ENCODE peak calls at places on chromosomes 5 and 9, in nine cellular contexts. One of them, this sample, is unnamed.

GRCh38 chr9:12426198-12426864 is 266.9 kb upstream of the TYRP1 start:
- DNase-seq in heart right ventricle: no peak
- DNase-seq in lung: no peak
- DNase-seq in heart left ventricle: no peak
- DNase-seq in neural progenitor cell: peak
- DNase-seq in CD8-positive, alpha-beta T cell: no peak
- DNase-seq in tibial nerve: no peak
- DNase-seq in cardiac muscle cell: peak
- DNase-seq in pancreas: no peak
- DNase-seq in this sample: no peak

GRCh38 chr9:104073098-104073769 is 20.9 kb upstream of the SMC2 start:
- DNase-seq in heart right ventricle: no peak
- DNase-seq in lung: no peak
- DNase-seq in heart left ventricle: no peak
- DNase-seq in neural progenitor cell: no peak
- DNase-seq in CD8-positive, alpha-beta T cell: no peak
- DNase-seq in tibial nerve: no peak
- DNase-seq in cardiac muscle cell: no peak
- DNase-seq in pancreas: no peak
- DNase-seq in this sample: no peak

GRCh38 chr5:162067138-162067537 is 435 bp upstream of the GABRG2 start:
- DNase-seq in heart right ventricle: no peak
- DNase-seq in lung: no peak
- DNase-seq in heart left ventricle: no peak
- DNase-seq in neural progenitor cell: no peak
- DNase-seq in CD8-positive, alpha-beta T cell: no peak
- DNase-seq in tibial nerve: no peak
- DNase-seq in cardiac muscle cell: no peak
- DNase-seq in pancreas: no peak
- DNase-seq in this sample: no peak

GRCh38 chr5:75824323-75824722 is 107.1 kb upstream of the POC5 start:
- DNase-seq in heart right ventricle: no peak
- DNase-seq in lung: no peak
- DNase-seq in heart left ventricle: no peak
- DNase-seq in neural progenitor cell: no peak
- DNase-seq in CD8-positive, alpha-beta T cell: no peak
- DNase-seq in tibial nerve: no peak
- DNase-seq in cardiac muscle cell: no peak
- DNase-seq in pancreas: no peak
- DNase-seq in this sample: no peak

GRCh38 chr5:152547202-152547601 is 142.1 kb upstream of the NMUR2 start:
- DNase-seq in heart right ventricle: no peak
- DNase-seq in lung: no peak
- DNase-seq in heart left ventricle: no peak
- DNase-seq in neural progenitor cell: no peak
- DNase-seq in CD8-positive, alpha-beta T cell: no peak
- DNase-seq in tibial nerve: no peak
- DNase-seq in cardiac muscle cell: no peak
- DNase-seq in pancreas: no peak
- DNase-seq in this sample: no peak

GRCh38 chr9:127444283-127444920 is 6.8 kb downstream of the RPL12 start:
- DNase-seq in heart right ventricle: no peak
- DNase-seq in lung: no peak
- DNase-seq in heart left ventricle: no peak
- DNase-seq in neural progenitor cell: no peak
- DNase-seq in CD8-positive, alpha-beta T cell: no peak
- DNase-seq in tibial nerve: no peak
- DNase-seq in cardiac muscle cell: no peak
- DNase-seq in pancreas: no peak
- DNase-seq in this sample: no peak

GRCh38 chr9:14987858-14988257 is 77.6 kb upstream of the FREM1 start:
- DNase-seq in heart right ventricle: no peak
- DNase-seq in lung: no peak
- DNase-seq in heart left ventricle: no peak
- DNase-seq in neural progenitor cell: no peak
- DNase-seq in CD8-positive, alpha-beta T cell: no peak
- DNase-seq in tibial nerve: no peak
- DNase-seq in cardiac muscle cell: no peak
- DNase-seq in pancreas: no peak
- DNase-seq in this sample: no peak

GRCh38 chr9:134551657-134552348 is 89.8 kb upstream of the COL5A1 start:
- DNase-seq in heart right ventricle: no peak
- DNase-seq in lung: no peak
- DNase-seq in heart left ventricle: peak
- DNase-seq in neural progenitor cell: no peak
- DNase-seq in CD8-positive, alpha-beta T cell: no peak
- DNase-seq in tibial nerve: no peak
- DNase-seq in cardiac muscle cell: peak
- DNase-seq in pancreas: no peak
- DNase-seq in this sample: no peak

GRCh38 chr9:123291736-123292135 is 23.4 kb upstream of the STRBP start:
- DNase-seq in heart right ventricle: no peak
- DNase-seq in lung: no peak
- DNase-seq in heart left ventricle: no peak
- DNase-seq in neural progenitor cell: no peak
- DNase-seq in CD8-positive, alpha-beta T cell: no peak
- DNase-seq in tibial nerve: no peak
- DNase-seq in cardiac muscle cell: no peak
- DNase-seq in pancreas: no peak
- DNase-seq in this sample: no peak

GRCh38 chr9:87085521-87085920 is 138.2 kb upstream of the GAS1 start:
- DNase-seq in heart right ventricle: no peak
- DNase-seq in lung: no peak
- DNase-seq in heart left ventricle: no peak
- DNase-seq in neural progenitor cell: no peak
- DNase-seq in CD8-positive, alpha-beta T cell: no peak
- DNase-seq in tibial nerve: no peak
- DNase-seq in cardiac muscle cell: no peak
- DNase-seq in pancreas: no peak
- DNase-seq in this sample: no peak

GRCh38 chr9:136533775-136534157 is 12.1 kb downstream of the NOTCH1 start:
- DNase-seq in heart right ventricle: no peak
- DNase-seq in lung: peak
- DNase-seq in heart left ventricle: no peak
- DNase-seq in neural progenitor cell: no peak
- DNase-seq in CD8-positive, alpha-beta T cell: peak
- DNase-seq in tibial nerve: no peak
- DNase-seq in cardiac muscle cell: no peak
- DNase-seq in pancreas: no peak
- DNase-seq in this sample: no peak

GRCh38 chr5:67246108-67246507 is 49.5 kb upstream of the CD180 start:
- DNase-seq in heart right ventricle: peak
- DNase-seq in lung: no peak
- DNase-seq in heart left ventricle: no peak
- DNase-seq in neural progenitor cell: peak
- DNase-seq in CD8-positive, alpha-beta T cell: no peak
- DNase-seq in tibial nerve: no peak
- DNase-seq in cardiac muscle cell: peak
- DNase-seq in pancreas: no peak
- DNase-seq in this sample: no peak

GRCh38 chr5:33628781-33629180 is 188.0 kb downstream of the TARS1 start:
- DNase-seq in heart right ventricle: no peak
- DNase-seq in lung: no peak
- DNase-seq in heart left ventricle: no peak
- DNase-seq in neural progenitor cell: no peak
- DNase-seq in CD8-positive, alpha-beta T cell: no peak
- DNase-seq in tibial nerve: no peak
- DNase-seq in cardiac muscle cell: no peak
- DNase-seq in pancreas: no peak
- DNase-seq in this sample: no peak

GRCh38 chr5:80438739-80439138 is 30.9 kb downstream of the ZFYVE16 start:
- DNase-seq in heart right ventricle: no peak
- DNase-seq in lung: no peak
- DNase-seq in heart left ventricle: no peak
- DNase-seq in neural progenitor cell: no peak
- DNase-seq in CD8-positive, alpha-beta T cell: no peak
- DNase-seq in tibial nerve: no peak
- DNase-seq in cardiac muscle cell: no peak
- DNase-seq in pancreas: no peak
- DNase-seq in this sample: no peak

GRCh38 chr5:20601678-20602100 is 613.7 kb upstream of the CDH18 start:
- DNase-seq in heart right ventricle: no peak
- DNase-seq in lung: no peak
- DNase-seq in heart left ventricle: no peak
- DNase-seq in neural progenitor cell: peak
- DNase-seq in CD8-positive, alpha-beta T cell: no peak
- DNase-seq in tibial nerve: no peak
- DNase-seq in cardiac muscle cell: peak
- DNase-seq in pancreas: no peak
- DNase-seq in this sample: no peak

GRCh38 chr9:114737118-114737517 is 55.1 kb upstream of the TEX48 start:
- DNase-seq in heart right ventricle: no peak
- DNase-seq in lung: no peak
- DNase-seq in heart left ventricle: no peak
- DNase-seq in neural progenitor cell: no peak
- DNase-seq in CD8-positive, alpha-beta T cell: no peak
- DNase-seq in tibial nerve: no peak
- DNase-seq in cardiac muscle cell: no peak
- DNase-seq in pancreas: no peak
- DNase-seq in this sample: no peak

GRCh38 chr9:87336407-87336806 is 161.3 kb upstream of the DAPK1 start:
- DNase-seq in heart right ventricle: no peak
- DNase-seq in lung: no peak
- DNase-seq in heart left ventricle: no peak
- DNase-seq in neural progenitor cell: no peak
- DNase-seq in CD8-positive, alpha-beta T cell: no peak
- DNase-seq in tibial nerve: no peak
- DNase-seq in cardiac muscle cell: peak
- DNase-seq in pancreas: no peak
- DNase-seq in this sample: no peak

GRCh38 chr9:115627511-115627910 is 509.6 kb upstream of the TNC start:
- DNase-seq in heart right ventricle: no peak
- DNase-seq in lung: no peak
- DNase-seq in heart left ventricle: no peak
- DNase-seq in neural progenitor cell: peak
- DNase-seq in CD8-positive, alpha-beta T cell: no peak
- DNase-seq in tibial nerve: no peak
- DNase-seq in cardiac muscle cell: no peak
- DNase-seq in pancreas: no peak
- DNase-seq in this sample: no peak

GRCh38 chr9:85332487-85332886 is 409.3 kb downstream of the AGTPBP1 start:
- DNase-seq in heart right ventricle: no peak
- DNase-seq in lung: no peak
- DNase-seq in heart left ventricle: no peak
- DNase-seq in neural progenitor cell: peak
- DNase-seq in CD8-positive, alpha-beta T cell: no peak
- DNase-seq in tibial nerve: no peak
- DNase-seq in cardiac muscle cell: no peak
- DNase-seq in pancreas: no peak
- DNase-seq in this sample: no peak

GRCh38 chr5:160468576-160468975 is 46.9 kb downstream of the PTTG1 start:
- DNase-seq in heart right ventricle: no peak
- DNase-seq in lung: no peak
- DNase-seq in heart left ventricle: no peak
- DNase-seq in neural progenitor cell: no peak
- DNase-seq in CD8-positive, alpha-beta T cell: no peak
- DNase-seq in tibial nerve: no peak
- DNase-seq in cardiac muscle cell: no peak
- DNase-seq in pancreas: no peak
- DNase-seq in this sample: no peak
- H3K4me3 ChIP-seq in heart right ventricle: no peak
- H3K4me3 ChIP-seq in lung: no peak
- H3K4me3 ChIP-seq in heart left ventricle: no peak
- H3K4me3 ChIP-seq in neural progenitor cell: no peak
- H3K4me3 ChIP-seq in CD8-positive, alpha-beta T cell: peak
- H3K4me3 ChIP-seq in tibial nerve: peak
- H3K4me3 ChIP-seq in cardiac muscle cell: no peak
- H3K4me3 ChIP-seq in pancreas: no peak
- H3K4me3 ChIP-seq in this sample: no peak

DNA sequence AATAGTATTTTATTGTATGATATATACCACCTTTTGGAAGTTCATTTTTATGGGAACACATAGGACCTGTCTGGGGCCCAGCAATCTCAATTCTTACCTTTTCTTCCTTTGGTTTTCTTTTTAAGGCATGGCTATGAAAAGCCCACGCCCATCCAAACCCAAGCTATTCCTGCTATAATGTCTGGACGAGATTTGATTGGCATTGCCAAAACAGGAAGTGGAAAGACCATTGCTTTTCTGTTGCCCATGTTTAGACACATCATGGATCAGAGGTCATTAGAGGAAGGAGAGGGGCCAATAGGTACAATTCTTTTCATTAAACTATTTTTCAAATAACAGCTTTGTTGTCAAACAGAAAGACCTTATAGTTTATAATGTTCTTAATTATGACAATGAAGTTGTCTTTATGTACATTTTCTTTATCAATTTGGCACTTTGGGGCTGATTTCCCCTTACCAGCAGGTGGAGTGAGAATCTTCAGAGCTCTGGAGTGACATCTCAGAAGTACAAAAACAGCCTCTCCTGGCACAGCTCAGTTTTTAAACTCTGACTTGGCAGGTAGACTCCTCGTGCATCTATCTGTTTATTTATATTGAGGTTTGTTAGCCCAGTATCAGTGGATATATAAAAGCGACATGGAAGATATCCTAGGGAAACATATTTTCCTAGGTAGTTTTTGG is 25.8 kb downstream of the DDX46 start:
- DNase-seq in heart right ventricle: no peak
- DNase-seq in lung: no peak
- DNase-seq in heart left ventricle: no peak
- DNase-seq in neural progenitor cell: no peak
- DNase-seq in CD8-positive, alpha-beta T cell: no peak
- DNase-seq in tibial nerve: no peak
- DNase-seq in cardiac muscle cell: no peak
- DNase-seq in pancreas: no peak
- DNase-seq in this sample: no peak
- H3K27ac ChIP-seq in heart right ventricle: no peak
- H3K27ac ChIP-seq in lung: no peak
- H3K27ac ChIP-seq in heart left ventricle: no peak
- H3K27ac ChIP-seq in neural progenitor cell: no peak
- H3K27ac ChIP-seq in CD8-positive, alpha-beta T cell: no peak
- H3K27ac ChIP-seq in tibial nerve: no peak
- H3K27ac ChIP-seq in cardiac muscle cell: no peak
- H3K27ac ChIP-seq in pancreas: no peak
- H3K27ac ChIP-seq in this sample: no peak

GRCh38 chr5:109844148-109844547 is 154.4 kb downstream of the MAN2A1 start:
- DNase-seq in heart right ventricle: no peak
- DNase-seq in lung: no peak
- DNase-seq in heart left ventricle: no peak
- DNase-seq in neural progenitor cell: no peak
- DNase-seq in CD8-positive, alpha-beta T cell: no peak
- DNase-seq in tibial nerve: no peak
- DNase-seq in cardiac muscle cell: peak
- DNase-seq in pancreas: no peak
- DNase-seq in this sample: no peak
- TF ChIP-seq CTCF in heart right ventricle: peak
- TF ChIP-seq CTCF in lung: no peak
- TF ChIP-seq CTCF in heart left ventricle: no peak
- TF ChIP-seq CTCF in neural progenitor cell: peak
- TF ChIP-seq CTCF in CD8-positive, alpha-beta T cell: no peak
- TF ChIP-seq CTCF in tibial nerve: no peak
- TF ChIP-seq CTCF in cardiac muscle cell: peak
- TF ChIP-seq CTCF in pancreas: no peak
- TF ChIP-seq CTCF in this sample: peak

DNA sequence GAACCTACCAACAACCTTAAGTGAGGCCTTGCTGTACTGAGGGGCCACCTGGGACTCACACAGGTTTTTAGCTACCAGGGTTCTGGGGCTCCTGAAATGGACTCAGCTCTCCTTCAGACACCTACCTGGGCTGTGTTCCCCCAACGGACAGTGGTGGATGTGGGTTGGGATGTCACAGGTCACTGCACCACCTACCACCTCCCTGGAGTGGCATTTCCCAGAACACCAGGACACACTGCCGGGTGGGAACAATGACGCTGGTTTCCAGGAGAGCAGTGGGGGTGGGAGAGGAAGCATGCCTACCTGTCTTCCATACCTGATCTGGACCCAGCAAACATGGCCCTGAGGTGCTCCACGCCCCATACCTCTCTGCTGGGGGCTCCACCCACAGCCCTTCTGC is 20.9 kb downstream of the ERGIC1 start:
- DNase-seq in heart right ventricle: no peak
- DNase-seq in lung: no peak
- DNase-seq in heart left ventricle: no peak
- DNase-seq in neural progenitor cell: no peak
- DNase-seq in CD8-positive, alpha-beta T cell: no peak
- DNase-seq in tibial nerve: no peak
- DNase-seq in cardiac muscle cell: no peak
- DNase-seq in pancreas: no peak
- DNase-seq in this sample: no peak
- H3K4me3 ChIP-seq in heart right ventricle: no peak
- H3K4me3 ChIP-seq in lung: no peak
- H3K4me3 ChIP-seq in heart left ventricle: no peak
- H3K4me3 ChIP-seq in neural progenitor cell: no peak
- H3K4me3 ChIP-seq in CD8-positive, alpha-beta T cell: no peak
- H3K4me3 ChIP-seq in tibial nerve: no peak
- H3K4me3 ChIP-seq in cardiac muscle cell: no peak
- H3K4me3 ChIP-seq in pancreas: no peak
- H3K4me3 ChIP-seq in this sample: no peak

This sample was measured in RWPE2.